ENCODE peak calls at places on chromosome 12, in five cellular contexts. E is astrocyte of the spinal cord, A is B cell, O is GM13977, B is MCF 10A. K is an unnamed sample.

GRCh38 chr12:27965966-27966365 is 6.6 kb downstream of the PTHLH start:
- DNase-seq in E (peak; percentile 29), O (no peak), A (no peak), B (peak; percentile 68), K (no peak)

GRCh38 chr12:51005671-51006070 is 20.5 kb downstream of the SLC11A2 start:
- DNase-seq in B (no peak), A (no peak), O (no peak), E (no peak), K (peak; percentile 37)

GRCh38 chr12:110111476-110112334 is 12.5 kb upstream of the IFT81 start:
- DNase-seq in E (no peak), A (no peak), B (no peak), O (no peak), K (no peak)

GRCh38 chr12:107450541-107450940 is 235.1 kb upstream of the PWP1 start:
- DNase-seq in A (no peak), B (no peak), O (no peak), E (no peak), K (no peak)

GRCh38 chr12:1246637-1247036 is 255.6 kb downstream of the ERC1 start:
- DNase-seq in E (no peak), O (no peak), B (no peak), A (no peak), K (no peak)

GRCh38 chr12:114666746-114667668 is 17.0 kb downstream of the TBX3 start:
- DNase-seq in B (no peak), E (peak; percentile 15), A (no peak), O (peak; percentile 18), K (no peak)

GRCh38 chr12:38258411-38258810 is 58.2 kb upstream of the ALG10B start:
- DNase-seq in A (no peak), B (no peak), E (no peak), O (no peak), K (no peak)

GRCh38 chr12:40469736-40470135 is 222.5 kb upstream of the CNTN1 start:
- DNase-seq in A (no peak), B (no peak), O (no peak), E (no peak), K (no peak)

GRCh38 chr12:24012528-24012927 is 63.1 kb upstream of the SOX5 start:
- DNase-seq in B (peak; percentile 54), O (no peak), A (no peak), E (peak; percentile 30), K (no peak)

GRCh38 chr12:68331500-68331868 is 678 bp downstream of the MDM1 start:
- DNase-seq in B (no peak), O (no peak), A (no peak), E (no peak), K (no peak)

GRCh38 chr12:90250766-90251165 is 542.1 kb upstream of the ATP2B1 start:
- DNase-seq in O (no peak), B (peak; percentile 46), E (peak; percentile 58), A (no peak), K (no peak)

GRCh38 chr12:121132601-121133481 is at the start of gene P2RX7:
- DNase-seq in B (peak; percentile 89), O (peak; percentile 42), E (peak; percentile 35), A (peak; percentile 45), K (peak; percentile 69)

GRCh38 chr12:57185403-57185802 is 31.2 kb upstream of the NXPH4 start:
- DNase-seq in B (no peak), E (no peak), A (no peak), O (no peak), K (no peak)

GRCh38 chr12:90174198-90174510 is 465.5 kb upstream of the ATP2B1 start:
- DNase-seq in A (no peak), B (peak; percentile 45), E (peak; percentile 46), O (no peak), K (no peak)

GRCh38 chr12:48615681-48616080 is 45.8 kb upstream of the LALBA start:
- DNase-seq in O (no peak), B (peak; percentile 9), A (no peak), E (no peak), K (no peak)

GRCh38 chr12:119683413-119683812 is 15.5 kb downstream of the PRKAB1 start:
- DNase-seq in B (peak; percentile 29), E (peak; percentile 46), A (no peak), O (no peak), K (no peak)

GRCh38 chr12:108483213-108483920 is 31.7 kb upstream of the FICD start:
- DNase-seq in B (peak; percentile 28), A (no peak), E (peak; percentile 8), O (no peak), K (no peak)

GRCh38 chr12:107308310-107308709 is 215.0 kb upstream of the CRY1 start:
- DNase-seq in B (no peak), A (no peak), E (no peak), O (no peak), K (no peak)

GRCh38 chr12:32595251-32595650 is 83.8 kb upstream of the DNM1L start:
- DNase-seq in A (no peak), B (peak; percentile 28), E (peak; percentile 77), O (no peak), K (no peak)

GRCh38 chr12:55797068-55797467 is 20.5 kb downstream of the SARNP start:
- DNase-seq in E (peak; percentile 55), O (no peak), A (no peak), B (peak; percentile 41), K (no peak)

GRCh38 chr12:51631021-51631420 is 40.0 kb downstream of the SCN8A start:
- DNase-seq in E (no peak), O (no peak), A (no peak), B (no peak), K (no peak)

GRCh38 chr12:105083041-105083440 is 1.2 kb downstream of the ALDH1L2 start:
- DNase-seq in O (no peak), B (no peak), E (no peak), A (no peak), K (no peak)

GRCh38 chr12:105084251-105085250 is at the start of gene ALDH1L2:
- DNase-seq in O (peak; percentile 77), E (peak; percentile 90), A (peak; percentile 61), B (peak; percentile 85), K (peak; percentile 91)

GRCh38 chr12:105085537-105085936 is 1.3 kb upstream of the ALDH1L2 start:
- DNase-seq in B (no peak), A (no peak), O (no peak), E (no peak), K (no peak)

GRCh38 chr12:105079011-105079570 is 5.2 kb downstream of the ALDH1L2 start:
- DNase-seq in O (no peak), B (no peak), A (no peak), E (no peak), K (no peak)

DNA sequence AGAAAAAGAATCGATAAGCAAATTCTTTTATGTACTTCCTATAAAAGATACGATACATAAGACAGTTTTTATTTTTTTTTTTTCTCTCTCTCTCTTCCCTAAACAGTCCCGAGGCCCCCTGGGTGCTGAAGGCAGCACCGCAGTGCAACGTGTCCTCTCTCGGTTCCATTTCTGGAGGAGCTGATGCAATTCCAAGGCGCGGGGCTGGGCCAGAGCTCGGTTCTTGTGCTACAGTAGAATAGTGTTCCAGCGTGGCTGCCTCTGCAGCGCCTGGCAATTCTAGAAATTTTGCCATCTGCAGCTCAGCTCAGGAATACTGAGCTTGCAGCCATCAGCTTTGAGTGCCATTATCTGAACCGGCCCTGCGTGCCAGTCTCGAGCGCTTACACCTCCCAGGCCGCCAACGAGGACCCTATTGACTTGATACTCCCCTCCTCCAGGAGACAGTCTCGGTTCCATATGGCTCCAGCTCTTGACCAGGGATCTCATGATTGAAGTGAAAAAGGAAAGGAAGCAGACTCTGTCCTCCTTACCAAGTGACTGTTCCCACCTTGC is 630 bp downstream of the ALDH1L2 start:
- DNase-seq in B (peak; percentile 83), A (no peak), O (peak; percentile 22), E (peak; percentile 70), K (peak; percentile 52)
- TF ChIP-seq CTCF in B (no peak), A (no peak), O (no peak), E (no peak), K (no peak)

DNA sequence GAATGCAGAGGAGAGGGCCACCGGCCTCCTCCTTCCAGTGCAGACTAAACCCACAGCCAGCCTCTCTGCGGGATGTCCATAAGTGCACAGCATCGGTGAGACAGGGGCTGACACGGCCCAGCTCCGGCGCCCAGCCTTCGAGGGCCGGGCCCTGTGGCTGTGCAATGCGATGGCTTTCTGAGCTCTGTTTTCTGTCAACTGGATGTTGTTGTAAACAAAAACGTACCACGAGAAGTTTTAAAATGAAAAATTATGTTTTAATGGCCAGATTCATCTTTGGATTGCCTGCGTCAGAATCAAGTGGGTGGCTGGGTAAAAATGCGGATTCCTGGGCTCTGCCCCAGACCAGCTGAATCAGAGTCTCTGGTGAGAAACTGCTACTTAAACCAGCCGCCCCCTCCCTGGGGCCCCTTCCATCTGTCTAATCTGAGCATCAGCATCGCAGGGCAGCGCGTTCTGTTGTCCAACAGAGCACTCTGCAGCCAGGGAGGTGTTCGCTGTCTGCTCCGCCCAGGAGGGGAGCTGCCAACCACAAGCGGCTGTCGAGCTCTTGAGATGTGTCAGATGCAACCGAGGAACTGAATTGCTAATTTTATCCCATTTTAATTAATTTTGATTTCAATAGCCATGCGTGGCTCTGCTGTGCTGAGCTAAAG is 133.4 kb downstream of the RFLNA start:
- DNase-seq in E (peak; percentile 75), A (no peak), B (no peak), O (no peak), K (no peak)
- TF ChIP-seq CTCF in E (no peak), A (no peak), B (no peak), O (no peak), K (no peak)

GRCh38 chr12:132165584-132165983 is 21.3 kb downstream of the NOC4L start:
- DNase-seq in O (no peak), A (no peak), E (no peak), B (no peak), K (no peak)

GRCh38 chr12:132163041-132163910 is 19.0 kb downstream of the NOC4L start:
- DNase-seq in A (no peak), O (no peak), B (peak; percentile 40), E (no peak), K (no peak)

GRCh38 chr12:132164426-132164825 is 20.2 kb downstream of the NOC4L start:
- DNase-seq in A (no peak), O (no peak), E (no peak), B (no peak), K (no peak)

GRCh38 chr12:132162508-132163031 is 18.3 kb downstream of the NOC4L start:
- DNase-seq in E (peak; percentile 88), B (peak; percentile 89), A (no peak), O (no peak), K (peak; percentile 50)

GRCh38 chr12:132163911-132164288 is 19.6 kb downstream of the NOC4L start:
- DNase-seq in A (no peak), O (no peak), B (no peak), E (no peak), K (no peak)
- TF ChIP-seq CTCF in A (no peak), O (no peak), B (no peak), E (peak; percentile 19), K (peak; percentile 20)

DNA sequence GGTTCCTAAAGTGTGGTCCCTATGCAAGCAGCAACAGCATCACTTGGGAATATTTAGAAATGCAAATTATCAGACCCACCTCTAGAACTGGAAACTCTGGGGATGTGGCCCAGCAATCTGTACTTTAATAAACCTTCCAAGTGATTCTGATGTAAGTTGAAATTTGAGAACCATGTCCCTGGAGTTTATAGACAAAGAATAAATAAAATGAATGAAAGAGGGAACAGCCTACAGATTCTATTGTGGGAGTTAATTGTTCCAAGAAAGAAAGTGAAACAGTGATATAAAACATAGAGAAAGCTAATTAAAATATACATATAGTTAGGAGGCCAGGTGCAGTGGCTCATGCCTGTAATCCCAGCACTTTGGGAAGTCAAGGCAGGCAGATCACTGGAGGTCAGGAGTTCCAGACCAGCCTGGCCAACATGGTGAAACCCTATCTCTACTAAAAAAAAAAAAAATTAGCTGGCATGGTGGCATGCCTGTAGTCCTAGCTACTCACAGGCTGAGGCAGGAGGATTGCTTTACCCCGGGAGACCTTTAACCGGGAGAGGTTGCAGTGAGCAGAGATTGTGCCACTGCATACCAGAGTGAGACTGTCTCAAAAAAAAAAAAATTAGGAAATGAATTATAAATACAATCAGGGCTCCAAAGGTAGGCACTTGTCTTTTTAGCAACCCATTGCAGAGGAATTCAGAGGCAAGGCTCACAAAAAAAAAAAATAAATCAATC is 507.5 kb downstream of the NAV3 start:
- DNase-seq in B (no peak), A (no peak), O (no peak), E (no peak), K (no peak)
- TF ChIP-seq CTCF in B (no peak), A (no peak), O (no peak), E (no peak), K (no peak)

K was measured in Calu3.